ENCODE peak calls at places on chromosomes 13 and 19, in five cellular contexts. I, L, X, R and P are unnamed samples.

GRCh38 chr19:35090160-35090794 is 25.3 kb upstream of the FXYD3 start:
- DNase-seq in I (peak; percentile 53), R (peak; percentile 68), X (peak; percentile 54), L (no peak), P (peak; percentile 69)

GRCh38 chr13:25963681-25964080 is 88.1 kb downstream of the SHISA2 start:
- DNase-seq in L (no peak), I (no peak), X (no peak), R (no peak), P (peak; percentile 44)

GRCh38 chr13:97310809-97311436 is 88.8 kb downstream of the MBNL2 start:
- DNase-seq in L (no peak), R (no peak), I (no peak), X (no peak), P (no peak)

GRCh38 chr19:1046836-1047695 is 7.2 kb downstream of the ABCA7 start:
- DNase-seq in R (peak; percentile 36), I (no peak), X (no peak), L (no peak), P (no peak)

GRCh38 chr19:13001502-13002388 is 6.5 kb downstream of the NFIX start:
- DNase-seq in L (no peak), R (no peak), I (no peak), X (no peak), P (no peak)

GRCh38 chr19:53980553-53981407 is 10.7 kb upstream of the CACNG6 start:
- DNase-seq in I (peak; percentile 19), L (no peak), R (peak; percentile 95), X (no peak), P (peak; percentile 14)

GRCh38 chr19:53942001-53942786 is 20.5 kb upstream of the CACNG8 start:
- DNase-seq in I (no peak), R (peak; percentile 97), X (peak; percentile 93), L (peak; percentile 97), P (no peak)

GRCh38 chr19:24054044-24054935 is 32.7 kb upstream of the ZNF254 start:
- DNase-seq in R (no peak), I (peak; percentile 95), X (no peak), L (no peak), P (peak; percentile 83)

GRCh38 chr19:4851551-4852290 is 15.7 kb downstream of the PLIN3 start:
- DNase-seq in R (peak; percentile 89), X (peak; percentile 59), L (peak; percentile 60), I (peak; percentile 42), P (peak; percentile 59)

GRCh38 chr19:45500918-45501729 is 2.9 kb downstream of the PPM1N start:
- DNase-seq in X (no peak), I (no peak), L (no peak), R (no peak), P (no peak)

GRCh38 chr13:44660050-44660449 is 83.9 kb upstream of the TSC22D1 start:
- DNase-seq in L (no peak), I (no peak), R (no peak), X (no peak), P (no peak)

GRCh38 chr13:95607363-95607762 is 37.1 kb downstream of the DZIP1 start:
- DNase-seq in X (no peak), L (no peak), R (no peak), I (peak; percentile 64), P (no peak)

GRCh38 chr13:95588134-95588533 is 35.6 kb downstream of the CLDN10 start:
- DNase-seq in X (no peak), I (no peak), L (no peak), R (no peak), P (no peak)

GRCh38 chr19:11064831-11065303 is 24.4 kb upstream of the LDLR start:
- DNase-seq in R (no peak), L (no peak), I (no peak), X (no peak), P (no peak)

GRCh38 chr19:55119053-55119452 is 1.6 kb upstream of the PPP1R12C start:
- DNase-seq in X (no peak), I (no peak), L (no peak), R (no peak), P (peak; percentile 23)

GRCh38 chr19:8233370-8233769 is 24.2 kb downstream of the CERS4 start:
- DNase-seq in I (peak; percentile 53), R (no peak), X (no peak), L (no peak), P (peak; percentile 66)

GRCh38 chr13:80386001-80386400 is 45.1 kb upstream of the SPRY2 start:
- DNase-seq in I (no peak), X (no peak), R (no peak), L (no peak), P (no peak)

GRCh38 chr13:108270442-108270841 is 924 bp downstream of the TNFSF13B start:
- DNase-seq in X (no peak), R (no peak), L (no peak), I (no peak), P (no peak)

DNA sequence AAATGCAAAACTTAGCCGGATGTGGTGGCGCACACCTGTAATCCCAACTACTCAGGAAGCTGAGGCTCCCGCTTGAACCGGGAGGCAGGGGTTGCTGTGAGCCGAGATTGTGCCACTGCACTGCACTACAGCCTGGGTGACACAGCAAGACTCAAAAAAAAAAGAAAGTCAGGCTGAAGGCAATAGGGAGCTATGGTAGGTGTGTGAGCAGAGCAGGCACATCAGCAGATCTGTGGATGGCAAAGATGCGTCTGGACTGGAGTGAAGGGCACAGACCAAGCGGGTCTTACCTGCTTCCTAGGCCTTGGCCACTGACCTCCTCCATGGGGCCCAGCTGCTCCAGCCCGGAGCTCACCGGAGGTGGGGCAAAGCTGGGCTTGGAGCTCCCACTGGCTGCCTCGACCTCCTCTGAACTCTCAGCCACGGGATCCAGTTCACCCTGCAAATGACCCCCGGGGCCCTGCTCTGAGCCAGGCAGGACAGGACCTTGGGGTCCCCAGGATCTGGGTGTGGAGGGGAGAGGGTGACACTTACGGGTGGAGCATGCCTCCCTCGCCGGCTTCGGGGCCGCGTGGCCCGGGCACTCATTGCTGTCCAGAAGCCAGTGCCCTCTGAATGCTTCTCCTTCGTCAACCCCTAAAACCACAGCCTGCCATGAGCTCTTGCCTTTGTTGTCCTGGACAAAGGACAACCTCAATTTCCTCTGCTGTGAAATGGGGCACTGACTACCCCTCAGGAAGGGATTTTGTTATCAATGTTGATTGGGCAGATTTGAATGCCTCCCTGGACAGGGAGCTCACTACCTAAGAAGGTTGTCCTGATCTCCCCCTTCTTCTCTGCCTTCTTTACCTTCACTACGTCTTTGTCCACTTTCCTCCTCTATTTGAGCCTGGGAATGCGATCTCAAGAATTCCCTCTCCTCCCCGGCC is 569 bp downstream of the USHBP1 start:
- DNase-seq in X (no peak), R (no peak), L (no peak), I (no peak), P (no peak)
- H4K8ac ChIP-seq in X (peak overlapping the region; percentile 82), R (no peak overlapping the region), L (peak overlapping the region; percentile 58), I (no peak overlapping the region), P (no peak overlapping the region)

GRCh38 chr13:39929583-39929982 is 274.1 kb downstream of the COG6 start:
- DNase-seq in R (no peak), I (no peak), L (no peak), X (no peak), P (no peak)
- H2AFZ ChIP-seq in R (no peak overlapping the region), I (no peak overlapping the region), L (no peak overlapping the region), X (no peak overlapping the region), P (no peak overlapping the region)

GRCh38 chr13:39602277-39602613 is 748 bp downstream of the LHFPL6 start:
- DNase-seq in I (no peak), L (no peak), R (no peak), X (no peak), P (no peak)
- H2BK15ac ChIP-seq in I (peak overlapping the region; percentile 72), L (peak overlapping the region; percentile 19), R (no peak overlapping the region), X (peak overlapping the region; percentile 93), P (peak overlapping the region; percentile 67)

GRCh38 chr19:58182989-58183821 is at the start of gene ZNF274:
- DNase-seq in R (peak; percentile 96), X (peak; percentile 94), L (peak; percentile 84), I (peak; percentile 87), P (peak; percentile 92)
- H4K8ac ChIP-seq in R (peak within 1 kb of the TSS; percentile 23), X (peak within 1 kb of the TSS; percentile 99), L (peak within 1 kb of the TSS; percentile 100), I (peak within 1 kb of the TSS; percentile 98), P (peak within 1 kb of the TSS; percentile 100)

GRCh38 chr19:2720777-2721569 is at the start of gene DIRAS1:
- DNase-seq in R (peak; percentile 63), L (no peak), X (no peak), I (no peak), P (no peak)
- H2AFZ ChIP-seq in R (no peak within 1 kb of the TSS), L (no peak within 1 kb of the TSS), X (peak within 1 kb of the TSS; percentile 89), I (peak within 1 kb of the TSS; percentile 84), P (no peak within 1 kb of the TSS)

DNA sequence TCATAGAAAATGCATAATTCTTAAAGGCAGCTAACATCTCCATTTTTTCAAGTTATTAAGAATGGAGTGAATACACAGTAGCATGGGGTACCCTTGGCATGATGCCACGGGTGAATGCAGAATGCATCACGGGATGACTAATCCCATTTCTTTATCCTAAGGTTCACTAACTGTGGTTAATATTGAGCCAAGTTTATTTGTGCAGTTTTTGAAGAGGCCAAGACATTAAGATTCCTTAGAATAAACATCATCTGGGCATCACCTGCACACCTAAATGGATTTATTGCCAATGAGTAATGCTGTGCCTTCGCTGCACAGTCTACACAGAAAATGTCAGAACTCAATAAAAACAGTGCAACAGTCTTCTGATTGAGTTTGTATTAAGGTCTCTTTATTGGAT is 333.1 kb downstream of the GPC6 start:
- DNase-seq in I (peak; percentile 84), L (no peak), X (no peak), R (no peak), P (peak; percentile 65)
- H2BK15ac ChIP-seq in I (no peak overlapping the region), L (no peak overlapping the region), X (no peak overlapping the region), R (no peak overlapping the region), P (no peak overlapping the region)

GRCh38 chr19:38899447-38900219 is at the start of the genes NFKBIB and SIRT2:
- DNase-seq in I (peak; percentile 99), R (peak; percentile 100), L (peak; percentile 98), X (peak; percentile 100), P (peak; percentile 100)
- H4K8ac ChIP-seq in I (peak within 1 kb of the TSS; percentile 84), R (no peak within 1 kb of the TSS), L (peak within 1 kb of the TSS; percentile 86), X (peak within 1 kb of the TSS; percentile 78), P (peak within 1 kb of the TSS; percentile 89)